ENCODE peak calls at places on chromosomes 4 and X, in seven cellular contexts. One of them, this sample, is unnamed.

GRCh38 chr4:1759170-1759817 is 33.8 kb upstream of the FGFR3 start:
- DNase-seq in fibroblast of lung: no peak
- DNase-seq in epithelial cell of esophagus: no peak
- DNase-seq in GM03348: no peak
- DNase-seq in GM06990: no peak
- DNase-seq in NCI-H748 treated with DMSO at 0.1 percent for 48 hours: no peak
- DNase-seq in ureter: no peak
- DNase-seq in this sample: no peak

GRCh38 chrX:134631404-134632346 is 26.6 kb downstream of the PLAC1 start:
- DNase-seq in GM06990: no peak
- DNase-seq in epithelial cell of esophagus: no peak
- DNase-seq in fibroblast of lung: peak; percentile 36
- DNase-seq in ureter: peak; percentile 54
- DNase-seq in GM03348: peak; percentile 56
- DNase-seq in NCI-H748 treated with DMSO at 0.1 percent for 48 hours: no peak
- DNase-seq in this sample: no peak

GRCh38 chr4:2127609-2128300 is 68.6 kb downstream of the NAT8L start:
- DNase-seq in ureter: no peak
- DNase-seq in GM03348: no peak
- DNase-seq in GM06990: no peak
- DNase-seq in epithelial cell of esophagus: no peak
- DNase-seq in NCI-H748 treated with DMSO at 0.1 percent for 48 hours: no peak
- DNase-seq in fibroblast of lung: peak; percentile 18
- DNase-seq in this sample: no peak

GRCh38 chr4:6332042-6332668 is 62.5 kb downstream of the WFS1 start:
- DNase-seq in fibroblast of lung: no peak
- DNase-seq in epithelial cell of esophagus: no peak
- DNase-seq in NCI-H748 treated with DMSO at 0.1 percent for 48 hours: peak; percentile 3
- DNase-seq in ureter: no peak
- DNase-seq in GM03348: peak; percentile 83
- DNase-seq in GM06990: no peak
- DNase-seq in this sample: no peak

GRCh38 chr4:39591290-39591689 is 47.4 kb downstream of the SMIM14 start:
- DNase-seq in epithelial cell of esophagus: peak; percentile 70
- DNase-seq in GM06990: no peak
- DNase-seq in ureter: no peak
- DNase-seq in GM03348: no peak
- DNase-seq in fibroblast of lung: no peak
- DNase-seq in NCI-H748 treated with DMSO at 0.1 percent for 48 hours: peak; percentile 5
- DNase-seq in this sample: no peak

GRCh38 chr4:75848891-75849290 is 53.4 kb downstream of the PPEF2 start:
- DNase-seq in ureter: no peak
- DNase-seq in GM06990: no peak
- DNase-seq in GM03348: peak; percentile 22
- DNase-seq in NCI-H748 treated with DMSO at 0.1 percent for 48 hours: no peak
- DNase-seq in fibroblast of lung: peak; percentile 76
- DNase-seq in epithelial cell of esophagus: no peak
- DNase-seq in this sample: no peak

GRCh38 chr4:172830295-172830764 is 338.3 kb upstream of the GALNT7 start:
- DNase-seq in GM03348: peak; percentile 46
- DNase-seq in epithelial cell of esophagus: peak; percentile 5
- DNase-seq in GM06990: no peak
- DNase-seq in NCI-H748 treated with DMSO at 0.1 percent for 48 hours: peak; percentile 18
- DNase-seq in fibroblast of lung: no peak
- DNase-seq in ureter: no peak
- DNase-seq in this sample: no peak

GRCh38 chr4:98027827-98028226 is 115.4 kb downstream of the STPG2 start:
- DNase-seq in fibroblast of lung: peak; percentile 10
- DNase-seq in GM03348: no peak
- DNase-seq in NCI-H748 treated with DMSO at 0.1 percent for 48 hours: no peak
- DNase-seq in ureter: no peak
- DNase-seq in epithelial cell of esophagus: peak; percentile 82
- DNase-seq in GM06990: no peak
- DNase-seq in this sample: no peak

GRCh38 chrX:18994713-18995112 is 10.8 kb upstream of the PHKA2 start:
- DNase-seq in ureter: no peak
- DNase-seq in epithelial cell of esophagus: peak; percentile 84
- DNase-seq in GM06990: no peak
- DNase-seq in NCI-H748 treated with DMSO at 0.1 percent for 48 hours: no peak
- DNase-seq in GM03348: peak; percentile 43
- DNase-seq in fibroblast of lung: peak; percentile 88
- DNase-seq in this sample: no peak

GRCh38 chr4:186762865-186763264 is 39.2 kb upstream of the FAT1 start:
- DNase-seq in GM06990: no peak
- DNase-seq in ureter: no peak
- DNase-seq in GM03348: no peak
- DNase-seq in epithelial cell of esophagus: peak; percentile 18
- DNase-seq in NCI-H748 treated with DMSO at 0.1 percent for 48 hours: no peak
- DNase-seq in fibroblast of lung: no peak
- DNase-seq in this sample: no peak

GRCh38 chrX:97685753-97686152 is 802.0 kb downstream of the RPA4 start:
- DNase-seq in GM06990: no peak
- DNase-seq in fibroblast of lung: peak; percentile 23
- DNase-seq in ureter: no peak
- DNase-seq in epithelial cell of esophagus: peak; percentile 49
- DNase-seq in NCI-H748 treated with DMSO at 0.1 percent for 48 hours: peak; percentile 25
- DNase-seq in GM03348: peak; percentile 23
- DNase-seq in this sample: no peak

GRCh38 chr4:83075696-83076095 is 38.8 kb downstream of the PLAC8 start:
- DNase-seq in fibroblast of lung: peak; percentile 82
- DNase-seq in ureter: no peak
- DNase-seq in GM06990: no peak
- DNase-seq in NCI-H748 treated with DMSO at 0.1 percent for 48 hours: no peak
- DNase-seq in GM03348: peak; percentile 77
- DNase-seq in epithelial cell of esophagus: no peak
- DNase-seq in this sample: no peak

GRCh38 chr4:119679251-119679650 is 50.6 kb upstream of the PDE5A start:
- DNase-seq in GM03348: no peak
- DNase-seq in NCI-H748 treated with DMSO at 0.1 percent for 48 hours: no peak
- DNase-seq in ureter: no peak
- DNase-seq in epithelial cell of esophagus: no peak
- DNase-seq in GM06990: no peak
- DNase-seq in fibroblast of lung: peak; percentile 84
- DNase-seq in this sample: no peak

GRCh38 chr4:89316931-89317366 is 9.3 kb upstream of the GPRIN3 start:
- DNase-seq in GM06990: no peak
- DNase-seq in NCI-H748 treated with DMSO at 0.1 percent for 48 hours: no peak
- DNase-seq in ureter: no peak
- DNase-seq in epithelial cell of esophagus: peak; percentile 64
- DNase-seq in fibroblast of lung: peak; percentile 72
- DNase-seq in GM03348: peak; percentile 18
- DNase-seq in this sample: peak; percentile 39

GRCh38 chr4:2806392-2807355 is 13.8 kb downstream of the SH3BP2 start:
- DNase-seq in GM03348: peak; percentile 59
- DNase-seq in GM06990: no peak
- DNase-seq in fibroblast of lung: no peak
- DNase-seq in ureter: no peak
- DNase-seq in NCI-H748 treated with DMSO at 0.1 percent for 48 hours: no peak
- DNase-seq in epithelial cell of esophagus: no peak
- DNase-seq in this sample: no peak

GRCh38 chrX:2484232-2484631 is 16.5 kb downstream of the DHRSX start:
- DNase-seq in GM03348: no peak
- DNase-seq in ureter: no peak
- DNase-seq in GM06990: no peak
- DNase-seq in fibroblast of lung: no peak
- DNase-seq in epithelial cell of esophagus: no peak
- DNase-seq in NCI-H748 treated with DMSO at 0.1 percent for 48 hours: no peak
- DNase-seq in this sample: no peak

GRCh38 chrX:70970482-70970999 is 39.6 kb upstream of the SLC7A3 start:
- DNase-seq in ureter: no peak
- DNase-seq in epithelial cell of esophagus: peak; percentile 6
- DNase-seq in GM03348: peak; percentile 20
- DNase-seq in fibroblast of lung: peak; percentile 4
- DNase-seq in NCI-H748 treated with DMSO at 0.1 percent for 48 hours: peak; percentile 27
- DNase-seq in GM06990: peak; percentile 2
- DNase-seq in this sample: peak; percentile 9